ENCODE peak calls at places on chromosomes 5 and 9, in ten cellular contexts. W, F, T, Z, U, H, B, S, N and Q are unnamed samples.

GRCh38 chr9:115691097-115691496 is 462.5 kb upstream of the PAPPA start:
- DNase-seq in N (no peak), F (peak), Z (no peak), H (no peak), S (no peak), T (no peak), U (peak), B (no peak), W (no peak), Q (peak)

GRCh38 chr5:22850981-22851380 is 2.2 kb downstream of the CDH12 start:
- DNase-seq in Z (no peak), N (no peak), B (no peak), W (no peak), H (no peak), F (no peak), T (no peak), S (no peak), U (peak), Q (no peak)

GRCh38 chr9:34370970-34371880 is 5.5 kb downstream of the MYORG start:
- DNase-seq in B (no peak), N (no peak), S (no peak), H (no peak), T (no peak), W (no peak), Z (no peak), F (no peak), U (no peak), Q (no peak)

GRCh38 chr5:152689275-152689711 is 284.2 kb upstream of the NMUR2 start:
- DNase-seq in B (no peak), U (no peak), F (no peak), H (no peak), Z (no peak), S (no peak), N (no peak), W (no peak), T (no peak), Q (no peak)

GRCh38 chr5:36073595-36074216 is 7.0 kb upstream of the UGT3A2 start:
- DNase-seq in Z (peak), W (peak), T (no peak), U (no peak), H (peak), F (no peak), B (peak), S (no peak), N (peak), Q (no peak)

GRCh38 chr5:126182901-126183695 is 240.1 kb upstream of the GRAMD2B start:
- DNase-seq in H (no peak), B (no peak), S (no peak), U (no peak), Z (no peak), N (no peak), T (no peak), F (no peak), W (no peak), Q (no peak)

GRCh38 chr5:150544606-150545219 is 36.8 kb downstream of the NDST1 start:
- DNase-seq in H (peak), F (no peak), N (no peak), B (peak), S (peak), Z (peak), U (peak), T (peak), W (peak), Q (no peak)

GRCh38 chr5:76175051-76175666 is 92.0 kb downstream of the SV2C start:
- DNase-seq in N (peak), Z (peak), W (peak), H (peak), F (peak), T (peak), B (peak), U (peak), S (no peak), Q (peak)

GRCh38 chr5:142770650-142771609 is 753 bp downstream of the ARHGAP26 start:
- DNase-seq in T (peak), W (peak), Z (peak), N (peak), U (peak), B (peak), F (no peak), S (peak), H (peak), Q (no peak)

GRCh38 chr9:98491778-98492177 is 217.0 kb downstream of the GABBR2 start:
- DNase-seq in B (no peak), N (no peak), F (peak), U (peak), W (no peak), Z (no peak), S (no peak), H (no peak), T (no peak), Q (peak)

GRCh38 chr9:90801175-90801506 is 478 bp upstream of the SYK start:
- DNase-seq in Z (peak), H (no peak), T (no peak), F (no peak), S (no peak), U (no peak), W (no peak), N (no peak), B (no peak), Q (no peak)

GRCh38 chr5:16666861-16667481 is 50.2 kb upstream of the RETREG1 start:
- DNase-seq in W (peak), Z (peak), U (no peak), N (no peak), F (no peak), T (no peak), H (peak), B (peak), S (no peak), Q (no peak)

GRCh38 chr5:106521701-106522100 is 1149.0 kb downstream of the EFNA5 start:
- DNase-seq in Z (no peak), F (peak), S (no peak), B (no peak), N (no peak), H (no peak), U (peak), W (no peak), T (no peak), Q (peak)

GRCh38 chr9:95100071-95100627 is 217.4 kb downstream of the FANCC start:
- DNase-seq in H (no peak), N (no peak), F (no peak), W (no peak), B (no peak), T (no peak), U (no peak), Z (no peak), S (no peak), Q (no peak)

GRCh38 chr9:98034593-98035546 is 21.7 kb upstream of the NANS start:
- DNase-seq in N (peak), H (peak), T (peak), B (peak), U (peak), S (peak), W (peak), Z (peak), F (no peak), Q (no peak)

GRCh38 chr5:155211764-155212163 is 198.2 kb downstream of the KIF4B start:
- DNase-seq in N (no peak), S (no peak), W (no peak), B (no peak), F (no peak), H (no peak), Z (no peak), T (no peak), U (no peak), Q (no peak)

GRCh38 chr9:89025538-89025937 is 34.3 kb downstream of the S1PR3 start:
- DNase-seq in T (no peak), B (no peak), U (no peak), Z (no peak), F (no peak), W (no peak), N (no peak), S (no peak), H (no peak), Q (no peak)

GRCh38 chr9:98009437-98009836 is 26.3 kb downstream of the ANP32B start:
- DNase-seq in H (no peak), B (no peak), F (no peak), T (no peak), S (no peak), Z (no peak), U (no peak), N (no peak), W (no peak), Q (no peak)

GRCh38 chr9:89845862-89846261 is 241.1 kb downstream of the GADD45G start:
- DNase-seq in Z (no peak), H (no peak), N (no peak), F (no peak), W (no peak), U (no peak), B (no peak), T (no peak), S (no peak), Q (no peak)

GRCh38 chr5:175700991-175701390 is 43.1 kb downstream of the HRH2 start:
- DNase-seq in W (no peak), N (no peak), S (no peak), B (no peak), Z (no peak), U (no peak), T (no peak), H (no peak), F (no peak), Q (no peak)

GRCh38 chr5:31329722-31330121 is 136.2 kb downstream of the CDH6 start:
- DNase-seq in S (no peak), H (no peak), F (no peak), Z (no peak), W (peak), U (peak), B (no peak), N (no peak), T (no peak), Q (no peak)

GRCh38 chr9:136626066-136626725 is 36.5 kb upstream of the EGFL7 start:
- DNase-seq in B (no peak), F (no peak), U (no peak), H (no peak), N (no peak), W (no peak), T (no peak), Z (no peak), S (peak), Q (no peak)

GRCh38 chr9:124190761-124191160 is 67.0 kb upstream of the NEK6 start:
- DNase-seq in Z (no peak), B (no peak), W (no peak), S (no peak), T (no peak), N (no peak), H (no peak), U (no peak), F (no peak), Q (no peak)

GRCh38 chr5:28254846-28255245 is 1216.5 kb upstream of the CDH9 start:
- DNase-seq in Z (no peak), N (no peak), B (no peak), T (no peak), H (no peak), U (peak), S (no peak), W (no peak), F (no peak), Q (no peak)

GRCh38 chr9:74804018-74804385 is 83.7 kb downstream of the TRPM6 start:
- DNase-seq in W (no peak), B (no peak), T (no peak), Z (no peak), F (no peak), U (peak), N (no peak), H (no peak), S (no peak), Q (no peak)